ENCODE peak calls at places on chromosomes 1 and 21, in eight cellular contexts. One of them, this sample, is unnamed. For H3K4me1, the result is how much of the 10 kb centered on the place peaks cover.

GRCh38 chr1:234871710-234872262 is 256.9 kb downstream of the TOMM20 start:
- DNase-seq in NT2/D1: peak
- DNase-seq in lower lobe of right lung: no peak
- DNase-seq in BE2C: no peak
- DNase-seq in cardiac muscle cell: peak
- DNase-seq in ovary: no peak
- DNase-seq in IMR-90: peak
- DNase-seq in adipocyte: no peak
- DNase-seq in this sample: peak

GRCh38 chr1:5448486-5448885 is 543.7 kb downstream of the NPHP4 start:
- DNase-seq in lower lobe of right lung: no peak
- DNase-seq in ovary: no peak
- DNase-seq in adipocyte: no peak
- DNase-seq in cardiac muscle cell: no peak
- DNase-seq in IMR-90: no peak
- DNase-seq in NT2/D1: peak
- DNase-seq in BE2C: no peak
- DNase-seq in this sample: no peak

GRCh38 chr1:90715334-90715733 is 1.8 kb downstream of the BARHL2 start:
- DNase-seq in BE2C: no peak
- DNase-seq in NT2/D1: no peak
- DNase-seq in adipocyte: no peak
- DNase-seq in lower lobe of right lung: no peak
- DNase-seq in cardiac muscle cell: no peak
- DNase-seq in ovary: no peak
- DNase-seq in IMR-90: no peak
- DNase-seq in this sample: no peak

GRCh38 chr1:238673561-238673960 is 712.8 kb upstream of the CHRM3 start:
- DNase-seq in ovary: no peak
- DNase-seq in cardiac muscle cell: no peak
- DNase-seq in IMR-90: no peak
- DNase-seq in lower lobe of right lung: no peak
- DNase-seq in NT2/D1: peak
- DNase-seq in adipocyte: no peak
- DNase-seq in BE2C: no peak
- DNase-seq in this sample: no peak

GRCh38 chr1:156124557-156125483 is 10.3 kb downstream of the LMNA start:
- DNase-seq in NT2/D1: no peak
- DNase-seq in lower lobe of right lung: peak
- DNase-seq in IMR-90: no peak
- DNase-seq in cardiac muscle cell: no peak
- DNase-seq in BE2C: no peak
- DNase-seq in adipocyte: peak
- DNase-seq in ovary: peak
- DNase-seq in this sample: no peak

GRCh38 chr21:42317341-42317741 is 2.1 kb upstream of the TFF3 start:
- DNase-seq in BE2C: no peak
- DNase-seq in IMR-90: no peak
- DNase-seq in adipocyte: no peak
- DNase-seq in NT2/D1: no peak
- DNase-seq in cardiac muscle cell: no peak
- DNase-seq in lower lobe of right lung: no peak
- DNase-seq in ovary: no peak
- DNase-seq in this sample: no peak

GRCh38 chr1:240524356-240525071 is 87.4 kb downstream of the GREM2 start:
- DNase-seq in adipocyte: no peak
- DNase-seq in IMR-90: no peak
- DNase-seq in ovary: no peak
- DNase-seq in BE2C: no peak
- DNase-seq in lower lobe of right lung: no peak
- DNase-seq in cardiac muscle cell: no peak
- DNase-seq in NT2/D1: no peak
- DNase-seq in this sample: no peak

GRCh38 chr1:74609810-74610371 is 63.7 kb downstream of the ERICH3 start:
- DNase-seq in cardiac muscle cell: no peak
- DNase-seq in lower lobe of right lung: no peak
- DNase-seq in BE2C: no peak
- DNase-seq in NT2/D1: no peak
- DNase-seq in ovary: no peak
- DNase-seq in IMR-90: no peak
- DNase-seq in adipocyte: no peak
- DNase-seq in this sample: no peak

GRCh38 chr1:64246294-64246917 is 43.0 kb downstream of the UBE2U start:
- DNase-seq in IMR-90: peak
- DNase-seq in NT2/D1: no peak
- DNase-seq in adipocyte: peak
- DNase-seq in cardiac muscle cell: peak
- DNase-seq in lower lobe of right lung: no peak
- DNase-seq in ovary: no peak
- DNase-seq in BE2C: no peak
- DNase-seq in this sample: no peak

GRCh38 chr1:64243757-64244080 is 40.3 kb downstream of the UBE2U start:
- DNase-seq in IMR-90: no peak
- DNase-seq in BE2C: peak
- DNase-seq in ovary: no peak
- DNase-seq in lower lobe of right lung: no peak
- DNase-seq in adipocyte: no peak
- DNase-seq in NT2/D1: no peak
- DNase-seq in cardiac muscle cell: no peak
- DNase-seq in this sample: no peak

GRCh38 chr1:64248065-64248464 is 44.6 kb downstream of the UBE2U start:
- DNase-seq in BE2C: no peak
- DNase-seq in ovary: no peak
- DNase-seq in lower lobe of right lung: no peak
- DNase-seq in NT2/D1: no peak
- DNase-seq in adipocyte: no peak
- DNase-seq in cardiac muscle cell: no peak
- DNase-seq in IMR-90: no peak
- DNase-seq in this sample: peak

GRCh38 chr1:64242895-64243756 is 39.7 kb downstream of the UBE2U start:
- DNase-seq in cardiac muscle cell: peak
- DNase-seq in lower lobe of right lung: no peak
- DNase-seq in NT2/D1: no peak
- DNase-seq in adipocyte: peak
- DNase-seq in ovary: no peak
- DNase-seq in BE2C: no peak
- DNase-seq in IMR-90: peak
- DNase-seq in this sample: peak

GRCh38 chr1:64245495-64245894 is 42.1 kb downstream of the UBE2U start:
- DNase-seq in cardiac muscle cell: no peak
- DNase-seq in IMR-90: no peak
- DNase-seq in adipocyte: no peak
- DNase-seq in BE2C: no peak
- DNase-seq in lower lobe of right lung: no peak
- DNase-seq in ovary: no peak
- DNase-seq in NT2/D1: no peak
- DNase-seq in this sample: peak
- H3K4me3 ChIP-seq in cardiac muscle cell: no peak
- H3K4me3 ChIP-seq in IMR-90: no peak
- H3K4me3 ChIP-seq in adipocyte: no peak
- H3K4me3 ChIP-seq in BE2C: peak
- H3K4me3 ChIP-seq in lower lobe of right lung: peak
- H3K4me3 ChIP-seq in ovary: no peak
- H3K4me3 ChIP-seq in NT2/D1: no peak
- H3K4me3 ChIP-seq in this sample: peak

DNA sequence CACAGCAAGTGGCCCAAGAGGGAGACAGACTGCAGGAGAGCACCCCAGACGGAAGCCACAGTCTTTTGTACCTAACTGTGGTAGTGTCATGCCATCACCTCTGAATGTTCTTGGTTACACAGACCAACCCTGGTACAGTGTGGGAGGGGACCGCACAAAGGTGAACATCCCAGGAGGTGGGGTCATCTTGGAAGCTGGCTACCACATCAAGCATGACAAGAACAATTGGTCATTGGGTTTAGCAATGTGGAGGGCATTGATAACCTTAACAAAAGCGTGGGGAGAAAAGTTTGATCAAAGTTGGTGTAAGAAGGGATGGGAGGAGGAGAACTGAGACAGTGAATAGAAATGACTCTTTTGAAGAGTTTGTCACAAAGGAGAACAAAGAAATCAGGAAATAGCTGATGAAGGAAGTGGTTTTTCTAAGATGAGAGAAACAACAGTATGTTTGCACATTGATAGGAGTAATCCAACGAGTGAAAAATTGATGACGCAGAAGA is 87.1 kb upstream of the CACNA1E start:
- DNase-seq in adipocyte: no peak
- DNase-seq in cardiac muscle cell: no peak
- DNase-seq in ovary: no peak
- DNase-seq in IMR-90: no peak
- DNase-seq in NT2/D1: no peak
- DNase-seq in lower lobe of right lung: no peak
- DNase-seq in BE2C: no peak
- DNase-seq in this sample: no peak
- H3K4me1 ChIP-seq in adipocyte: under half
- H3K4me1 ChIP-seq in cardiac muscle cell: under half
- H3K4me1 ChIP-seq in ovary: under half
- H3K4me1 ChIP-seq in IMR-90: under half
- H3K4me1 ChIP-seq in NT2/D1: under half
- H3K4me1 ChIP-seq in lower lobe of right lung: under half
- H3K4me1 ChIP-seq in BE2C: under half
- H3K4me1 ChIP-seq in this sample: under half

DNA sequence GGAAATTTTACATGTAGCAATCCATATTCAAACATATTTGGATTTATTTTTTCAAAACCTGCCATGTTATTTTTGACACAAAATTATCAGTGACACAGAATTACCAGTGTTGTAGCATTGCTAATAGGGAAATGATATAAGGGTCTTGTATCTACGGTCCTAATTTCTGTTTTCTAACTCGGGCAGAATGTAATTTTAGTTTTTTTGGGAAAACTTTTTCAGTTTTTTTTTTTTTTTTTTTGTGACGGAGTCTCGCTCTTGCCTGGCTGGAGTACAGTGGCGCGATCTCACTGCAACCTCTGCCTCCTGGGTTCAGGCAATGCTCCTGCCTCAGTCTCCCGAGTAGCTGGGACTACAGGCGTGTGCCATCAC is 2.6 kb downstream of the UQCRH start:
- DNase-seq in BE2C: no peak
- DNase-seq in cardiac muscle cell: no peak
- DNase-seq in adipocyte: no peak
- DNase-seq in IMR-90: no peak
- DNase-seq in ovary: no peak
- DNase-seq in NT2/D1: no peak
- DNase-seq in lower lobe of right lung: no peak
- DNase-seq in this sample: no peak
- H3K4me3 ChIP-seq in BE2C: no peak
- H3K4me3 ChIP-seq in cardiac muscle cell: no peak
- H3K4me3 ChIP-seq in adipocyte: no peak
- H3K4me3 ChIP-seq in IMR-90: no peak
- H3K4me3 ChIP-seq in ovary: no peak
- H3K4me3 ChIP-seq in NT2/D1: no peak
- H3K4me3 ChIP-seq in lower lobe of right lung: no peak
- H3K4me3 ChIP-seq in this sample: no peak

GRCh38 chr1:183096889-183097288 is 73.7 kb downstream of the LAMC1 start:
- DNase-seq in adipocyte: peak
- DNase-seq in IMR-90: peak
- DNase-seq in ovary: peak
- DNase-seq in cardiac muscle cell: peak
- DNase-seq in BE2C: no peak
- DNase-seq in NT2/D1: no peak
- DNase-seq in lower lobe of right lung: no peak
- DNase-seq in this sample: peak
- H3K4me1 ChIP-seq in adipocyte: half or more
- H3K4me1 ChIP-seq in IMR-90: under half
- H3K4me1 ChIP-seq in ovary: under half
- H3K4me1 ChIP-seq in cardiac muscle cell: under half
- H3K4me1 ChIP-seq in BE2C: under half
- H3K4me1 ChIP-seq in NT2/D1: under half
- H3K4me1 ChIP-seq in lower lobe of right lung: under half
- H3K4me1 ChIP-seq in this sample: under half

GRCh38 chr1:153968972-153969371 is 1.3 kb downstream of the CREB3L4 start:
- DNase-seq in BE2C: no peak
- DNase-seq in cardiac muscle cell: no peak
- DNase-seq in NT2/D1: no peak
- DNase-seq in adipocyte: no peak
- DNase-seq in IMR-90: no peak
- DNase-seq in ovary: no peak
- DNase-seq in lower lobe of right lung: no peak
- DNase-seq in this sample: no peak
- H3K4me3 ChIP-seq in BE2C: peak
- H3K4me3 ChIP-seq in cardiac muscle cell: peak
- H3K4me3 ChIP-seq in NT2/D1: no peak
- H3K4me3 ChIP-seq in adipocyte: no peak
- H3K4me3 ChIP-seq in IMR-90: no peak
- H3K4me3 ChIP-seq in ovary: no peak
- H3K4me3 ChIP-seq in lower lobe of right lung: peak
- H3K4me3 ChIP-seq in this sample: no peak

GRCh38 chr1:29096255-29096896 is 27.3 kb downstream of the TMEM200B start:
- DNase-seq in IMR-90: no peak
- DNase-seq in BE2C: no peak
- DNase-seq in adipocyte: no peak
- DNase-seq in ovary: no peak
- DNase-seq in cardiac muscle cell: no peak
- DNase-seq in NT2/D1: no peak
- DNase-seq in lower lobe of right lung: no peak
- DNase-seq in this sample: no peak

GRCh38 chr1:29094433-29094832 is 29.3 kb downstream of the TMEM200B start:
- DNase-seq in ovary: no peak
- DNase-seq in NT2/D1: no peak
- DNase-seq in lower lobe of right lung: no peak
- DNase-seq in adipocyte: no peak
- DNase-seq in IMR-90: no peak
- DNase-seq in cardiac muscle cell: no peak
- DNase-seq in BE2C: no peak
- DNase-seq in this sample: no peak

GRCh38 chr1:29094954-29095353 is 28.7 kb downstream of the TMEM200B start:
- DNase-seq in cardiac muscle cell: no peak
- DNase-seq in NT2/D1: no peak
- DNase-seq in IMR-90: no peak
- DNase-seq in lower lobe of right lung: no peak
- DNase-seq in ovary: no peak
- DNase-seq in adipocyte: no peak
- DNase-seq in BE2C: no peak
- DNase-seq in this sample: no peak

GRCh38 chr1:29090937-29091618 is 32.6 kb downstream of the TMEM200B start:
- DNase-seq in adipocyte: no peak
- DNase-seq in BE2C: no peak
- DNase-seq in NT2/D1: no peak
- DNase-seq in IMR-90: no peak
- DNase-seq in cardiac muscle cell: no peak
- DNase-seq in lower lobe of right lung: no peak
- DNase-seq in ovary: no peak
- DNase-seq in this sample: no peak
- H3K4me1 ChIP-seq in adipocyte: under half
- H3K4me1 ChIP-seq in BE2C: under half
- H3K4me1 ChIP-seq in NT2/D1: under half
- H3K4me1 ChIP-seq in IMR-90: under half
- H3K4me1 ChIP-seq in cardiac muscle cell: under half
- H3K4me1 ChIP-seq in lower lobe of right lung: under half
- H3K4me1 ChIP-seq in ovary: under half
- H3K4me1 ChIP-seq in this sample: under half

This sample was measured in SJCRH30.